ENCODE peak calls at places on chromosome 3, in eight cellular contexts. One of them, this sample, is unnamed.

GRCh38 chr3:1962531-1963090 is 136.1 kb upstream of the CNTN4 start:
- DNase-seq in transverse colon: no peak
- DNase-seq in stomach: no peak
- DNase-seq in spleen: no peak
- DNase-seq in tibial nerve: no peak
- DNase-seq in IMR-90: no peak
- DNase-seq in ovary: no peak
- DNase-seq in HepG2: no peak
- DNase-seq in this sample: no peak

GRCh38 chr3:120198305-120198878 is 86.6 kb downstream of the GPR156 start:
- DNase-seq in HepG2: peak
- DNase-seq in IMR-90: peak
- DNase-seq in stomach: no peak
- DNase-seq in tibial nerve: no peak
- DNase-seq in ovary: no peak
- DNase-seq in transverse colon: no peak
- DNase-seq in spleen: no peak
- DNase-seq in this sample: no peak

GRCh38 chr3:102194760-102195159 is 240.1 kb upstream of the ZPLD1 start:
- DNase-seq in spleen: no peak
- DNase-seq in HepG2: no peak
- DNase-seq in stomach: no peak
- DNase-seq in transverse colon: no peak
- DNase-seq in ovary: no peak
- DNase-seq in tibial nerve: no peak
- DNase-seq in IMR-90: no peak
- DNase-seq in this sample: no peak

GRCh38 chr3:147890114-147890513 is 480.9 kb downstream of the ZIC1 start:
- DNase-seq in ovary: no peak
- DNase-seq in spleen: no peak
- DNase-seq in tibial nerve: no peak
- DNase-seq in stomach: no peak
- DNase-seq in transverse colon: no peak
- DNase-seq in IMR-90: no peak
- DNase-seq in HepG2: no peak
- DNase-seq in this sample: no peak

GRCh38 chr3:106348142-106348690 is 479.4 kb upstream of the CBLB start:
- DNase-seq in tibial nerve: no peak
- DNase-seq in ovary: no peak
- DNase-seq in HepG2: no peak
- DNase-seq in stomach: no peak
- DNase-seq in transverse colon: no peak
- DNase-seq in IMR-90: no peak
- DNase-seq in spleen: no peak
- DNase-seq in this sample: no peak

GRCh38 chr3:101925564-101925963 is 76.2 kb downstream of the NFKBIZ start:
- DNase-seq in tibial nerve: no peak
- DNase-seq in stomach: no peak
- DNase-seq in ovary: no peak
- DNase-seq in IMR-90: no peak
- DNase-seq in HepG2: no peak
- DNase-seq in transverse colon: no peak
- DNase-seq in spleen: no peak
- DNase-seq in this sample: no peak

GRCh38 chr3:32257641-32258438 is 19.4 kb downstream of the CMTM8 start:
- DNase-seq in HepG2: no peak
- DNase-seq in IMR-90: no peak
- DNase-seq in spleen: no peak
- DNase-seq in stomach: no peak
- DNase-seq in ovary: no peak
- DNase-seq in tibial nerve: no peak
- DNase-seq in transverse colon: no peak
- DNase-seq in this sample: no peak

GRCh38 chr3:51099794-51100542 is 285.1 kb upstream of the MANF start:
- DNase-seq in stomach: peak
- DNase-seq in ovary: no peak
- DNase-seq in HepG2: peak
- DNase-seq in IMR-90: peak
- DNase-seq in transverse colon: peak
- DNase-seq in tibial nerve: peak
- DNase-seq in spleen: no peak
- DNase-seq in this sample: no peak

GRCh38 chr3:88410259-88410658 is 260.5 kb downstream of the C3orf38 start:
- DNase-seq in stomach: no peak
- DNase-seq in ovary: no peak
- DNase-seq in HepG2: no peak
- DNase-seq in spleen: no peak
- DNase-seq in IMR-90: no peak
- DNase-seq in tibial nerve: no peak
- DNase-seq in transverse colon: no peak
- DNase-seq in this sample: no peak

GRCh38 chr3:141345528-141345927 is 22.8 kb upstream of the ZBTB38 start:
- DNase-seq in tibial nerve: no peak
- DNase-seq in HepG2: no peak
- DNase-seq in transverse colon: no peak
- DNase-seq in stomach: no peak
- DNase-seq in ovary: no peak
- DNase-seq in IMR-90: no peak
- DNase-seq in spleen: no peak
- DNase-seq in this sample: no peak

GRCh38 chr3:141338881-141339280 is 29.4 kb upstream of the ZBTB38 start:
- DNase-seq in IMR-90: no peak
- DNase-seq in stomach: no peak
- DNase-seq in HepG2: no peak
- DNase-seq in spleen: no peak
- DNase-seq in transverse colon: no peak
- DNase-seq in ovary: no peak
- DNase-seq in tibial nerve: no peak
- DNase-seq in this sample: no peak

GRCh38 chr3:141343824-141344223 is 24.5 kb upstream of the ZBTB38 start:
- DNase-seq in stomach: no peak
- DNase-seq in IMR-90: no peak
- DNase-seq in ovary: no peak
- DNase-seq in HepG2: no peak
- DNase-seq in spleen: no peak
- DNase-seq in tibial nerve: no peak
- DNase-seq in transverse colon: no peak
- DNase-seq in this sample: no peak

GRCh38 chr3:141342386-141342785 is 25.9 kb upstream of the ZBTB38 start:
- DNase-seq in transverse colon: no peak
- DNase-seq in ovary: no peak
- DNase-seq in spleen: no peak
- DNase-seq in IMR-90: no peak
- DNase-seq in stomach: no peak
- DNase-seq in tibial nerve: no peak
- DNase-seq in HepG2: no peak
- DNase-seq in this sample: no peak

DNA sequence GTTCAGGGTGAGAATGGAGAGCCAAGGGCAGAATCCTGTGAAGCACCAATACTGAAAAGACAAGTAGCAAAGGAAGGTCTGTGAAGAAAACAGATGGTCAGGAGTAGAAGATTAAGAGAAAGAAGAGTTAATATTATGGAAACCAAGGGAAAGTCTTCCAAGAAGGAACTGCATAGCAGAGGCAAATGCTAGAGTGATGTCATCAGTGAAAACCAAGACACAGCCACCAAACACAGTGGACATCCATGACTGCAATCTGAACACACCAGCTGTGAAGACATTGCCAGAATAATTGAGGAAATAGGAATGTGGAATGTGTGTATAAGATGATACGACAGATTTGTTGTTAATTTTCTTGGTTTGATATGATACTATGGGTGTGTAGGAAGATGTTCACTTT is 26.8 kb upstream of the ZBTB38 start:
- DNase-seq in tibial nerve: no peak
- DNase-seq in HepG2: no peak
- DNase-seq in ovary: no peak
- DNase-seq in transverse colon: no peak
- DNase-seq in spleen: no peak
- DNase-seq in stomach: no peak
- DNase-seq in IMR-90: no peak
- DNase-seq in this sample: no peak
- H3K27ac ChIP-seq in tibial nerve: no peak
- H3K27ac ChIP-seq in HepG2: no peak
- H3K27ac ChIP-seq in ovary: no peak
- H3K27ac ChIP-seq in transverse colon: no peak
- H3K27ac ChIP-seq in spleen: no peak
- H3K27ac ChIP-seq in stomach: no peak
- H3K27ac ChIP-seq in IMR-90: no peak
- H3K27ac ChIP-seq in this sample: no peak

GRCh38 chr3:46489406-46489805 is 8.4 kb upstream of the RTP3 start:
- DNase-seq in ovary: no peak
- DNase-seq in stomach: no peak
- DNase-seq in transverse colon: no peak
- DNase-seq in tibial nerve: no peak
- DNase-seq in HepG2: no peak
- DNase-seq in spleen: no peak
- DNase-seq in IMR-90: no peak
- DNase-seq in this sample: no peak

GRCh38 chr3:46489875-46490274 is 7.9 kb upstream of the RTP3 start:
- DNase-seq in stomach: no peak
- DNase-seq in transverse colon: no peak
- DNase-seq in HepG2: no peak
- DNase-seq in tibial nerve: no peak
- DNase-seq in IMR-90: peak
- DNase-seq in spleen: no peak
- DNase-seq in ovary: no peak
- DNase-seq in this sample: no peak

GRCh38 chr3:46490338-46491084 is 7.3 kb upstream of the RTP3 start:
- DNase-seq in HepG2: no peak
- DNase-seq in tibial nerve: no peak
- DNase-seq in ovary: no peak
- DNase-seq in stomach: no peak
- DNase-seq in IMR-90: peak
- DNase-seq in transverse colon: no peak
- DNase-seq in spleen: no peak
- DNase-seq in this sample: no peak

GRCh38 chr3:46492890-46493547 is 4.8 kb upstream of the RTP3 start:
- DNase-seq in IMR-90: no peak
- DNase-seq in spleen: no peak
- DNase-seq in ovary: no peak
- DNase-seq in transverse colon: no peak
- DNase-seq in stomach: no peak
- DNase-seq in HepG2: no peak
- DNase-seq in tibial nerve: no peak
- DNase-seq in this sample: no peak

DNA sequence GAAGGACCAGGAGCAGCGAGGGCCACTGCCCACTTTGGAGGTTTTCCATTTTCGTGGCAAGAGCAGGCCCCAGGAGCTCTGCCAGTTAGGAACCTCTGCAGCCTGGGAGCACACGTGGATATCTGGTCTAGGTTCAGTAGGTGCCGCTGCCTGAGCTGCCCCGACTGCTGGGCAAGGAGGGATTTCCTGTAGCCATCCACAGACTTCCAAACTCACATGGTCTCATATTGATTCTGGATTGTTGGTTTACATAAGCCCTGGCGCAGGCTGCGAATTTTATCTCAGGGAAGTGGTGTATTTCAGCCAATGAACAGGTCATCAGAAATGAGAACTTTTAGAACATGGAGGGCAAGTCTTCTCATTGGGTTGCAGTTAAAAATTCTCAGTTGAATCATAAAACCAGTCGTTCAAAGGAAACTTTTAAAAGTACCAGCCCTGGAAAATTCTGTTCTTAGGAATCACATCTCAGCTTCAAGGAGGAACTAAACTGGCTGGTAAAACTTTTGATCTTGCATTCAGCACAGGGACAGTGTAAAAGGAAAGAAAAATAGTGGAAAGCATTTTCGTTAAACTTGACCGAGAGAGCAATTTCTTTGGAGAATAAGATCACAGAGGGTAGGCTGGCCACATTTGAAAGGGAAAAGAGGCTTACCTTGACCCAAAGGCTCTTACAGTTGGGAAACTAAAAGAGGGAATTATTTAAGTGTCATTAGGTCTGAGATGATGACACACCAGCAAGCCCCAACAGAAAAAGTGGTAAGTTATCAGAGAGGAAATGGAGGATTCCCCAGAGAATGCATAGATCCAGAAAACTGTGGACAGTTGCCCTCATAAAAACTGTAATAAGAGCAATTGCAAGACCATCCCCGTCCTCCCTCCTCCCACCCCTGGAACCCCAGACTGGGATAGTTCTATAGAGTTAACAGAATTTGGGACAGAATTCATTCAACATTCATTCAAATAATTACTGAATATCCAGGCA is 6.4 kb upstream of the RTP3 start:
- DNase-seq in IMR-90: no peak
- DNase-seq in tibial nerve: no peak
- DNase-seq in stomach: peak
- DNase-seq in transverse colon: no peak
- DNase-seq in ovary: no peak
- DNase-seq in HepG2: no peak
- DNase-seq in spleen: no peak
- DNase-seq in this sample: no peak
- TF ChIP-seq POLR2A in IMR-90: no peak
- TF ChIP-seq POLR2A in tibial nerve: no peak
- TF ChIP-seq POLR2A in stomach: no peak
- TF ChIP-seq POLR2A in transverse colon: no peak
- TF ChIP-seq POLR2A in ovary: no peak
- TF ChIP-seq POLR2A in HepG2: no peak
- TF ChIP-seq POLR2A in spleen: no peak
- TF ChIP-seq POLR2A in this sample: no peak

GRCh38 chr3:40524222-40524570 is 564 bp upstream of the ZNF621 start:
- DNase-seq in IMR-90: peak
- DNase-seq in tibial nerve: no peak
- DNase-seq in ovary: no peak
- DNase-seq in HepG2: no peak
- DNase-seq in stomach: no peak
- DNase-seq in transverse colon: no peak
- DNase-seq in spleen: no peak
- DNase-seq in this sample: no peak

GRCh38 chr3:40528426-40528825 is 3.7 kb downstream of the ZNF621 start:
- DNase-seq in spleen: no peak
- DNase-seq in HepG2: no peak
- DNase-seq in stomach: no peak
- DNase-seq in IMR-90: no peak
- DNase-seq in tibial nerve: no peak
- DNase-seq in ovary: no peak
- DNase-seq in transverse colon: no peak
- DNase-seq in this sample: no peak

GRCh38 chr3:40524571-40525285 is at the start of gene ZNF621:
- DNase-seq in ovary: peak
- DNase-seq in HepG2: peak
- DNase-seq in spleen: peak
- DNase-seq in stomach: peak
- DNase-seq in tibial nerve: peak
- DNase-seq in IMR-90: peak
- DNase-seq in transverse colon: peak
- DNase-seq in this sample: peak

GRCh38 chr3:40521254-40521653 is 3.5 kb upstream of the ZNF621 start:
- DNase-seq in HepG2: no peak
- DNase-seq in ovary: no peak
- DNase-seq in transverse colon: no peak
- DNase-seq in stomach: no peak
- DNase-seq in spleen: no peak
- DNase-seq in tibial nerve: no peak
- DNase-seq in IMR-90: no peak
- DNase-seq in this sample: no peak

GRCh38 chr3:40523781-40524180 is 979 bp upstream of the ZNF621 start:
- DNase-seq in transverse colon: no peak
- DNase-seq in spleen: no peak
- DNase-seq in IMR-90: no peak
- DNase-seq in ovary: no peak
- DNase-seq in tibial nerve: no peak
- DNase-seq in stomach: no peak
- DNase-seq in HepG2: no peak
- DNase-seq in this sample: no peak
- H3K4me3 ChIP-seq in transverse colon: no peak
- H3K4me3 ChIP-seq in spleen: no peak
- H3K4me3 ChIP-seq in IMR-90: no peak
- H3K4me3 ChIP-seq in ovary: no peak
- H3K4me3 ChIP-seq in tibial nerve: no peak
- H3K4me3 ChIP-seq in stomach: peak
- H3K4me3 ChIP-seq in HepG2: peak
- H3K4me3 ChIP-seq in this sample: no peak

GRCh38 chr3:49501842-49502241 is 31.8 kb downstream of the DAG1 start:
- DNase-seq in stomach: no peak
- DNase-seq in tibial nerve: no peak
- DNase-seq in HepG2: no peak
- DNase-seq in IMR-90: no peak
- DNase-seq in transverse colon: no peak
- DNase-seq in ovary: no peak
- DNase-seq in spleen: no peak
- DNase-seq in this sample: no peak
- H3K27ac ChIP-seq in stomach: peak
- H3K27ac ChIP-seq in tibial nerve: peak
- H3K27ac ChIP-seq in HepG2: peak
- H3K27ac ChIP-seq in IMR-90: no peak
- H3K27ac ChIP-seq in transverse colon: peak
- H3K27ac ChIP-seq in ovary: no peak
- H3K27ac ChIP-seq in spleen: no peak
- H3K27ac ChIP-seq in this sample: peak

This sample was measured in breast epithelium.